ENCODE peak calls at places on chromosomes 5 and 9, in ten cellular contexts. C, A, T, M, Y, X, H, O, N and W are unnamed samples.

GRCh38 chr9:129137292-129138143 is 26.3 kb downstream of the PTPA start:
- DNase-seq in C (no peak), A (no peak), T (no peak), M (no peak), Y (no peak), X (no peak), H (no peak), O (no peak), N (no peak), W (no peak)

GRCh38 chr5:16741007-16741406 is 124.2 kb upstream of the RETREG1 start:
- DNase-seq in C (peak; percentile 45), A (no peak), T (peak; percentile 51), M (no peak), Y (no peak), X (peak; percentile 91), H (no peak), O (no peak), N (no peak), W (no peak)

GRCh38 chr9:4691794-4692193 is 12.4 kb downstream of the CDC37L1 start:
- DNase-seq in C (no peak), A (no peak), T (peak; percentile 95), M (peak; percentile 5), Y (no peak), X (no peak), H (no peak), O (no peak), N (no peak), W (no peak)

GRCh38 chr9:99063522-99063921 is 41.4 kb upstream of the TGFBR1 start:
- DNase-seq in C (no peak), A (no peak), T (no peak), M (no peak), Y (no peak), X (no peak), H (no peak), O (no peak), N (no peak), W (no peak)

GRCh38 chr9:79572891-79573696 is 1.3 kb downstream of the TLE4 start:
- DNase-seq in C (peak; percentile 25), A (peak; percentile 31), T (peak; percentile 68), M (peak; percentile 41), Y (peak; percentile 64), X (peak; percentile 33), H (no peak), O (no peak), N (no peak), W (peak; percentile 17)

GRCh38 chr9:801399-802071 is 40.0 kb upstream of the DMRT1 start:
- DNase-seq in C (no peak), A (no peak), T (peak; percentile 15), M (no peak), Y (no peak), X (peak; percentile 75), H (no peak), O (no peak), N (no peak), W (no peak)

GRCh38 chr5:18745988-18746615 is 1111.8 kb downstream of the TAF11L14 start:
- DNase-seq in C (no peak), A (peak; percentile 14), T (peak; percentile 17), M (peak; percentile 36), Y (peak; percentile 59), X (no peak), H (peak; percentile 63), O (no peak), N (no peak), W (no peak)

GRCh38 chr5:128537306-128537998 is 593 bp downstream of the FBN2 start:
- DNase-seq in C (peak; percentile 25), A (no peak), T (peak; percentile 79), M (peak; percentile 42), Y (peak; percentile 6), X (peak; percentile 67), H (peak; percentile 21), O (no peak), N (no peak), W (peak; percentile 83)

GRCh38 chr9:36258170-36258988 is at the start of gene GNE:
- DNase-seq in C (peak; percentile 94), A (peak; percentile 97), T (peak; percentile 99), M (peak; percentile 98), Y (peak; percentile 99), X (peak; percentile 93), H (peak; percentile 86), O (peak; percentile 97), N (peak; percentile 88), W (peak; percentile 98)